ENCODE peak calls at places on chromosomes 5 and 9, in six cellular contexts. N, M, J, Z, O and E are unnamed samples.

GRCh38 chr5:82183828-82184227 is 94.3 kb downstream of the RPS23 start:
- DNase-seq in N (no peak), M (no peak), O (no peak), J (no peak), Z (peak), E (no peak)

GRCh38 chr5:96699186-96699820 is 37.1 kb downstream of the CAST start:
- DNase-seq in J (no peak), Z (peak), M (no peak), O (no peak), N (no peak), E (peak)

GRCh38 chr5:174750720-174751119 is 26.3 kb downstream of the MSX2 start:
- DNase-seq in N (no peak), O (no peak), J (no peak), M (no peak), Z (peak), E (no peak)

GRCh38 chr9:127393680-127394079 is 3.3 kb upstream of the SLC2A8 start:
- DNase-seq in J (no peak), N (no peak), O (no peak), Z (peak), M (no peak), E (no peak)

GRCh38 chr5:81778642-81779041 is 27.7 kb upstream of the SSBP2 start:
- DNase-seq in N (no peak), Z (peak), O (no peak), J (no peak), M (no peak), E (peak)

GRCh38 chr5:170092702-170093101 is 13.0 kb upstream of the FOXI1 start:
- DNase-seq in Z (no peak), J (no peak), N (no peak), M (no peak), O (no peak), E (no peak)

GRCh38 chr5:5026407-5026780 is 113.7 kb upstream of the ADAMTS16 start:
- DNase-seq in M (no peak), J (no peak), O (no peak), N (no peak), Z (no peak), E (no peak)

GRCh38 chr5:62282951-62283446 is 23.0 kb upstream of the KIF2A start:
- DNase-seq in Z (no peak), O (no peak), N (no peak), J (no peak), M (no peak), E (no peak)

GRCh38 chr5:56099346-56099745 is 104.6 kb upstream of the IL6ST start:
- DNase-seq in J (no peak), M (no peak), O (no peak), N (peak), Z (peak), E (no peak)

GRCh38 chr5:64973226-64973625 is 204.5 kb downstream of the CWC27 start:
- DNase-seq in O (no peak), J (no peak), N (no peak), M (no peak), Z (no peak), E (peak)

GRCh38 chr9:85246566-85246965 is 495.2 kb downstream of the AGTPBP1 start:
- DNase-seq in O (no peak), J (no peak), M (no peak), N (no peak), Z (no peak), E (no peak)

GRCh38 chr5:90119531-90119940 is 290.0 kb downstream of the CETN3 start:
- DNase-seq in M (no peak), J (no peak), Z (no peak), O (no peak), N (no peak), E (no peak)

GRCh38 chr9:113738898-113739604 is 137.1 kb upstream of the ZNF618 start:
- DNase-seq in Z (no peak), O (no peak), J (no peak), M (no peak), N (no peak), E (no peak)

DNA sequence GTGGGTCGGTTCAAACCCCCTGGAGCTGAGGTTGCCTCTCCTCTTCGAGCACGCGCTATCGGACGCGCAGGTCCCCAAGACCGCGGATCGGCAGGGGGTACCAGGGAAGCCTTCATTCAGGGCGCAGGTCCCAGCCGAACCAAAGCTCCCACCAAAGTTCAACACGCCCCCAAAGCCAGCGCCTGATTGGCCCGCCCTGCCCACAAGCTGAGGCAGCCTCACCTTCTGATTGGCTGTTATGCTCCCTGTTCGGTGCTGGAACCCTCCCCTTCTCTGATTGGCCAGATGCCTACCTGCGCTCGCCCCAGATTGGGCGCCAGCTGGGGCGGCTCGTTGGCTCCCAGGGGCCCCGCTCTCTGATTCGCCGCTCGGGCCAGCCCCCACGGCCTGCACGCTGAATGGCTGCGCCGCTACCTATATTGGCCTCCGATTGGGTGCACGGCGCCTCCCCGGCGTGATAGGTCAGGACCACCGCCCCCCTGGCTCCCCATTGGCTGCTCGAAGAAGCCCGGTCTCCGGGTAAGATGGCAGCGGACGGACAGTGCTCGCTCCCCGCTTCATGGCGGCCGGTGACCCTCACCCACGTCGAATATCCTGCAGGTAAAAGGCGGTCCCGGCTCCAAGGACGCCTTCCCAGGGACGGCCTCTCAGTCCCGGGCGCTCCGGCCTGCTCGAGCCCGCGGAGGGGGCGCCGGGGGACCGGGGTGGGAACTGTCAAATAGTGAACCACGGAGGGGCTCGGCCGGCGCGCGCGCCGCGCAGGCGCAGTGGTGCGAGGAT is at the start of gene DOLPP1:
- DNase-seq in M (peak), N (peak), O (peak), Z (peak), J (peak), E (peak)
- TF ChIP-seq POLR2A in M (no peak), N (peak), O (peak), Z (no peak), J (peak), E (peak)

DNA sequence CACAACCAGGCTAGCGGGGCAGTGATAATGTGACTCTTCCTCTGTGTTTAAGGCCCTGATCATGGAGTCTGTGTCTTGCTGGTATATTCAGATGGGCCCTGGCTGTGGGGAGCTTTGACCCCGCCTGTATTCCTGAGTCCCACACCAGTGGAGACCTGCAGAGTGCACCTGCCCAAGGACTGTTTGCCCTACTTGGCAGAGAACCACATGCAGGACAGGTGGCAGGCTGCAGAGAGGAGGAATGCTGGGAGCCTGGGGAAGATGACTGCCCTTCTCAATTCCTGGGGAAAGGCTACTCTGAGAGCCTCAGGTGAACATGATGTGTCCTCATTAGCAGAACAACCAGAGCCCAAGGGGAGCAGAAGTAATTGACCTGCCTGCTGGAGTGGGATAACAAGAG is 36.2 kb downstream of the IARS1 start:
- DNase-seq in N (no peak), O (no peak), Z (no peak), M (no peak), J (no peak), E (no peak)
- TF ChIP-seq POLR2A in N (no peak), O (no peak), Z (no peak), M (no peak), J (no peak), E (no peak)

GRCh38 chr9:131393622-131394463 is at the start of gene PRRC2B:
- DNase-seq in M (peak), N (peak), Z (peak), J (peak), O (peak), E (peak)
- TF ChIP-seq POLR2A in M (no peak), N (peak), Z (peak), J (peak), O (peak), E (no peak)

DNA sequence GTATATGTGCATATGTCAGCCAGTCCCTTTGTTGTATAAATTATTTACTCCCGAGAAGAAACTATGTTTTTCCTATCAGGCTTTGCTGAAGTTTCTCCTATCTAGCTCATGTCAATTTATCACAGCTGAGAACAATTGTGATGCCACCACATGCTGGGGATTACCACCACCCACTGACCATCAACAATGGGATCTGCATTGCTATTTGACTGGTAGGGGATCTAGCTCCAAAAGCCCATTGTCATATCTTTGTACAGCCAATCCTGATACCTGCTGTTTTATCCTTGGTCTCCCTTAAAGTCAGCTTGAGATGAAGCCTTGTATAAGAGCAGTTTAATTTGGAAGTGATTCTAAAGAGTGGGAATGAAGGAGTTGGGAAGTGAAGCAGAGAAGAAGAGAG is 53.9 kb upstream of the KCNN2 start:
- DNase-seq in M (no peak), Z (no peak), O (no peak), N (no peak), J (no peak), E (no peak)
- TF ChIP-seq POLR2A in M (no peak), Z (no peak), O (no peak), N (no peak), J (no peak), E (no peak)

GRCh38 chr5:141196363-141196762 is 3.1 kb upstream of the PCDHB11 start:
- DNase-seq in O (no peak), N (no peak), Z (no peak), J (no peak), M (no peak), E (no peak)

GRCh38 chr5:141199359-141200235 is at the start of gene PCDHB11:
- DNase-seq in Z (no peak), M (no peak), N (no peak), J (no peak), O (no peak), E (no peak)
- TF ChIP-seq POLR2A in Z (no peak), M (no peak), N (no peak), J (no peak), O (no peak), E (no peak)

DNA sequence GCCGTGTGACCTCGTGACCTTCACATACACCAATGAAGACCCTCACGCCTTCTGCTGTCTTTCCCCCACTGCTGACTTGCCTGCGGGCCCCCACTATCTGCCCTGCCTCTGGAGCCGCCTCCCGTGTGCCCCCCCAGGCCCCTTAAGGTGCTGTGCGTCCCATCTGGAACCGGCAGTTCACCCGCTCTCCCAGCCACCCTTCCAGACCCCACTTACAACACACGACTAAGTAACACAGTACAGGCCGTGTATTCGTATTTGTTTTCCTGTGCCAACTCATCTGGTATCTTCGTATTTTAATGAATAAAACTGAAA is 21.7 kb upstream of the TERT start:
- DNase-seq in N (no peak), O (no peak), J (no peak), M (peak), Z (no peak), E (no peak)
- TF ChIP-seq POLR2A in N (no peak), O (no peak), J (no peak), M (no peak), Z (no peak), E (no peak)

GRCh38 chr9:120856700-120857099 is 14.0 kb upstream of the PSMD5 start:
- DNase-seq in O (peak), M (no peak), Z (no peak), J (no peak), N (no peak), E (no peak)

GRCh38 chr9:120859361-120859760 is 16.6 kb upstream of the PSMD5 start:
- DNase-seq in N (no peak), O (no peak), Z (no peak), J (no peak), M (no peak), E (no peak)

GRCh38 chr9:120857902-120858301 is 15.2 kb upstream of the PSMD5 start:
- DNase-seq in N (no peak), Z (no peak), J (no peak), O (no peak), M (no peak), E (no peak)

GRCh38 chr9:120855827-120856636 is 13.3 kb upstream of the PSMD5 start:
- DNase-seq in N (no peak), J (no peak), M (no peak), O (no peak), Z (no peak), E (no peak)

DNA sequence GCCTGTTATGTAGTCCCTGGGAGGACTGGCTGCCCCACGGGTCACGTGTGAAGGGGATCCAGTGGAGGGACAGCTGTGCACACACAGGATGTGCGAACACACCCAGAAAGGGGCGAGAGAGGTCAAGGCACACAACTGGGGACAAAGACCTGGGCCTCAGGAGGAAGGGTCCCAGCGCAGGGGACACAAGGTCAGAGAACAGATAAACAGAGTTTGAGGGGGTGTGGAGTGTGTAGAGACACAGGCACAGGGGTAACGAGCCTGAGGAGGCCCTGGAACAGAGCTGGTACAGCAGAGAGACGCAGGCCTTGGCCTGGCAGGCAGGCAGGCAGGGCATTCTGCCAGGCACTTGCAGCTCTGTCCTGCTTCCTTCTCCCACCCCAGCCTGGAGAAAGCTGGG is 14.8 kb upstream of the PSMD5 start:
- DNase-seq in M (no peak), O (no peak), N (no peak), Z (no peak), J (no peak), E (no peak)
- TF ChIP-seq POLR2A in M (no peak), O (no peak), N (no peak), Z (no peak), J (no peak), E (no peak)

DNA sequence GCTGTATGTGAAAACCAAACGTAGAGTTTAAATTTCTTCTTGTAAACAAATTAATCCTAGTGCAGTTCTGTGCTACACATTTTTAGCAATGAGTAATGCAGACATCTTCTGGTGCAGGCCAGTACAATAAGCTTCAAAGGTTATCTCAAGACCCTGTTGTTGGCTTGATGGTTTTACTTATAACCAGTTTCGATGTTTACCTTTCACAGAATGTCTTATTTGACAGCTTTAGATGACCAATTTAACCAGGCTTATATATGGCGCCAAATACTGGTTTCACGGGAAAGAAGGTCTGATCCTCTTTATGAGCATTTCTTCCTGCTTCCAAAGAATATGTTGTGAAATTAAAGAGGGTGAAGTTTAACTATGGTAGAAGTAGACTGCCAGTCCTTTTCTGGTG is 9.9 kb downstream of the ZFAND5 start:
- DNase-seq in M (no peak), N (no peak), J (no peak), O (no peak), Z (no peak), E (no peak)
- TF ChIP-seq POLR2A in M (no peak), N (peak), J (peak), O (no peak), Z (no peak), E (no peak)

DNA sequence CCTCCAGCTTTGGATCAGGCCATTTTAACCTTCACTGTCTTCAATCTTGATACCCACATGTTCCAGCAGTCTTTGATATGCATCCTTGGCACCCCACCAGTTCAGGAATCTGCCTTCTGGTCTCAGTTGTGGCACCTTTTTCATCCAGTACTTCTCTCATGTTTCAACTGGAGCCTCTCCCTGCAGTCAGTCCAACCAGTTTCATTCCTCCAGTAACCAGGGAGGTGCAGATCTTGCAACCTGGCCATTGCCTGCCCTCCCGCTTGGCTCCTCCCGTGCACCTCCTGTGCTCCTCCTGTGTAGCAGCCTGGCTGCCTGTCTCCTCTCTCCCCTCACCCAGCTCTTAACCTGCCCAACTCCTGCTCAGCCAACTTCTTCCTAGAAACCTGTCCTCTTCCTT is 20.2 kb downstream of the FUBP3 start:
- DNase-seq in M (no peak), J (peak), Z (no peak), O (no peak), N (no peak), E (no peak)
- TF ChIP-seq POLR2A in M (no peak), J (no peak), Z (no peak), O (no peak), N (no peak), E (no peak)

GRCh38 chr5:122311888-122312669 is at the start of gene SNCAIP:
- DNase-seq in N (no peak), J (peak), O (peak), M (peak), Z (peak), E (peak)
- TF ChIP-seq POLR2A in N (no peak), J (no peak), O (no peak), M (no peak), Z (no peak), E (no peak)